ENCODE peak calls at places on chromosome 22, in seven cellular contexts. One of them, this sample, is unnamed.

GRCh38 chr22:25750569-25751173 is 8.7 kb downstream of the MYO18B start:
- DNase-seq in H1: no peak
- DNase-seq in stimulated activated CD8-positive, alpha-beta memory T cell treated with anti-CD3 and anti-CD28 coated beads, Interleukin-12 subunit alpha, Interleukin-12 subunit beta, amount 100 ng/mL, for 1 hour: no peak
- DNase-seq in memory B cell: no peak
- DNase-seq in NCI-H1105 treated with DMSO at 0.1 percent for 48 hours: no peak
- DNase-seq in spleen: no peak
- DNase-seq in T1000: no peak
- DNase-seq in this sample: no peak

GRCh38 chr22:38872831-38873248 is 824 bp upstream of the CBX6 start:
- DNase-seq in T1000: no peak
- DNase-seq in H1: no peak
- DNase-seq in memory B cell: no peak
- DNase-seq in spleen: peak; percentile 87
- DNase-seq in stimulated activated CD8-positive, alpha-beta memory T cell treated with anti-CD3 and anti-CD28 coated beads, Interleukin-12 subunit alpha, Interleukin-12 subunit beta, amount 100 ng/mL, for 1 hour: no peak
- DNase-seq in NCI-H1105 treated with DMSO at 0.1 percent for 48 hours: peak; percentile 55
- DNase-seq in this sample: peak; percentile 76

GRCh38 chr22:19218541-19219233 is 40.2 kb upstream of the SLC25A1 start:
- DNase-seq in stimulated activated CD8-positive, alpha-beta memory T cell treated with anti-CD3 and anti-CD28 coated beads, Interleukin-12 subunit alpha, Interleukin-12 subunit beta, amount 100 ng/mL, for 1 hour: no peak
- DNase-seq in spleen: no peak
- DNase-seq in memory B cell: no peak
- DNase-seq in T1000: no peak
- DNase-seq in NCI-H1105 treated with DMSO at 0.1 percent for 48 hours: no peak
- DNase-seq in H1: no peak
- DNase-seq in this sample: no peak

GRCh38 chr22:30744224-30744623 is 49.5 kb downstream of the OSBP2 start:
- DNase-seq in NCI-H1105 treated with DMSO at 0.1 percent for 48 hours: no peak
- DNase-seq in T1000: no peak
- DNase-seq in stimulated activated CD8-positive, alpha-beta memory T cell treated with anti-CD3 and anti-CD28 coated beads, Interleukin-12 subunit alpha, Interleukin-12 subunit beta, amount 100 ng/mL, for 1 hour: no peak
- DNase-seq in H1: no peak
- DNase-seq in memory B cell: no peak
- DNase-seq in spleen: no peak
- DNase-seq in this sample: no peak

GRCh38 chr22:29266564-29267461 is 968 bp downstream of the RHBDD3 start:
- DNase-seq in memory B cell: no peak
- DNase-seq in NCI-H1105 treated with DMSO at 0.1 percent for 48 hours: no peak
- DNase-seq in T1000: no peak
- DNase-seq in stimulated activated CD8-positive, alpha-beta memory T cell treated with anti-CD3 and anti-CD28 coated beads, Interleukin-12 subunit alpha, Interleukin-12 subunit beta, amount 100 ng/mL, for 1 hour: no peak
- DNase-seq in spleen: peak; percentile 79
- DNase-seq in H1: no peak
- DNase-seq in this sample: no peak

GRCh38 chr22:29062286-29062949 is 787 bp upstream of the C22orf31 start:
- DNase-seq in spleen: no peak
- DNase-seq in T1000: no peak
- DNase-seq in NCI-H1105 treated with DMSO at 0.1 percent for 48 hours: no peak
- DNase-seq in stimulated activated CD8-positive, alpha-beta memory T cell treated with anti-CD3 and anti-CD28 coated beads, Interleukin-12 subunit alpha, Interleukin-12 subunit beta, amount 100 ng/mL, for 1 hour: no peak
- DNase-seq in memory B cell: no peak
- DNase-seq in H1: no peak
- DNase-seq in this sample: no peak

GRCh38 chr22:29225422-29226090 is 19.9 kb downstream of the EMID1 start:
- DNase-seq in stimulated activated CD8-positive, alpha-beta memory T cell treated with anti-CD3 and anti-CD28 coated beads, Interleukin-12 subunit alpha, Interleukin-12 subunit beta, amount 100 ng/mL, for 1 hour: no peak
- DNase-seq in NCI-H1105 treated with DMSO at 0.1 percent for 48 hours: no peak
- DNase-seq in memory B cell: no peak
- DNase-seq in T1000: no peak
- DNase-seq in spleen: peak; percentile 86
- DNase-seq in H1: no peak
- DNase-seq in this sample: peak; percentile 64

GRCh38 chr22:49608228-49608627 is 219.4 kb downstream of the BRD1 start:
- DNase-seq in memory B cell: no peak
- DNase-seq in H1: no peak
- DNase-seq in spleen: peak; percentile 64
- DNase-seq in T1000: no peak
- DNase-seq in stimulated activated CD8-positive, alpha-beta memory T cell treated with anti-CD3 and anti-CD28 coated beads, Interleukin-12 subunit alpha, Interleukin-12 subunit beta, amount 100 ng/mL, for 1 hour: no peak
- DNase-seq in NCI-H1105 treated with DMSO at 0.1 percent for 48 hours: no peak
- DNase-seq in this sample: no peak

GRCh38 chr22:40485813-40486610 is 115.6 kb downstream of the SGSM3 start:
- DNase-seq in stimulated activated CD8-positive, alpha-beta memory T cell treated with anti-CD3 and anti-CD28 coated beads, Interleukin-12 subunit alpha, Interleukin-12 subunit beta, amount 100 ng/mL, for 1 hour: no peak
- DNase-seq in T1000: no peak
- DNase-seq in H1: no peak
- DNase-seq in memory B cell: no peak
- DNase-seq in NCI-H1105 treated with DMSO at 0.1 percent for 48 hours: no peak
- DNase-seq in spleen: no peak
- DNase-seq in this sample: no peak

GRCh38 chr22:38941488-38941987 is 15.9 kb upstream of the APOBEC3A start:
- DNase-seq in spleen: no peak
- DNase-seq in H1: no peak
- DNase-seq in NCI-H1105 treated with DMSO at 0.1 percent for 48 hours: no peak
- DNase-seq in memory B cell: no peak
- DNase-seq in stimulated activated CD8-positive, alpha-beta memory T cell treated with anti-CD3 and anti-CD28 coated beads, Interleukin-12 subunit alpha, Interleukin-12 subunit beta, amount 100 ng/mL, for 1 hour: no peak
- DNase-seq in T1000: no peak
- DNase-seq in this sample: no peak

GRCh38 chr22:40216041-40216756 is 38.5 kb downstream of the TNRC6B start:
- DNase-seq in H1: no peak
- DNase-seq in T1000: no peak
- DNase-seq in memory B cell: no peak
- DNase-seq in spleen: no peak
- DNase-seq in stimulated activated CD8-positive, alpha-beta memory T cell treated with anti-CD3 and anti-CD28 coated beads, Interleukin-12 subunit alpha, Interleukin-12 subunit beta, amount 100 ng/mL, for 1 hour: no peak
- DNase-seq in NCI-H1105 treated with DMSO at 0.1 percent for 48 hours: no peak
- DNase-seq in this sample: no peak